ENCODE peak calls at places on chromosome 1, in four cellular contexts. B is mesenchymal stem cell, K is hepatocyte, N is K562. U is an unnamed sample.

GRCh38 chr1:200294241-200294640 is 115.6 kb downstream of the ZNF281 start:
- DNase-seq in N (no peak), K (no peak), B (no peak), U (no peak)

GRCh38 chr1:36023098-36023769 is 60.7 kb upstream of the TEKT2 start:
- DNase-seq in K (no peak), B (no peak), N (no peak), U (no peak)

GRCh38 chr1:77347646-77348045 is 65.8 kb downstream of the AK5 start:
- DNase-seq in B (peak), K (peak), N (peak), U (peak)

GRCh38 chr1:41578712-41579335 is 94.3 kb upstream of the EDN2 start:
- DNase-seq in K (peak), N (peak), B (peak), U (peak)

GRCh38 chr1:222010306-222010705 is 268.4 kb upstream of the DUSP10 start:
- DNase-seq in N (no peak), B (no peak), K (no peak), U (no peak)

GRCh38 chr1:110746644-110747259 is 72.0 kb upstream of the KCNA3 start:
- DNase-seq in K (peak), B (peak), N (peak), U (peak)

GRCh38 chr1:45043094-45043493 is 31.0 kb downstream of the UROD start:
- DNase-seq in K (no peak), B (no peak), N (no peak), U (no peak)

GRCh38 chr1:180908084-180908765 is 4.5 kb upstream of the KIAA1614 start:
- DNase-seq in K (no peak), N (no peak), B (no peak), U (no peak)

GRCh38 chr1:80101159-80101558 is 1094.6 kb upstream of the ADGRL4 start:
- DNase-seq in B (no peak), K (no peak), N (no peak), U (no peak)

GRCh38 chr1:65896721-65897120 is 104.0 kb downstream of the PDE4B start:
- DNase-seq in B (no peak), N (no peak), K (no peak), U (no peak)

GRCh38 chr1:179077396-179077795 is 4.5 kb upstream of the TOR3A start:
- DNase-seq in K (no peak), N (no peak), B (no peak), U (no peak)

GRCh38 chr1:201772178-201772577 is 56.8 kb upstream of the IPO9 start:
- DNase-seq in N (no peak), B (no peak), K (no peak), U (no peak)

GRCh38 chr1:36372617-36373016 is 13.1 kb downstream of the STK40 start:
- DNase-seq in B (no peak), K (no peak), N (peak), U (no peak)

GRCh38 chr1:194705123-194705522 is 1518.7 kb upstream of the B3GALT2 start:
- DNase-seq in B (no peak), N (no peak), K (peak), U (no peak)

GRCh38 chr1:221268295-221268694 is 389.1 kb downstream of the HLX start:
- DNase-seq in B (peak), N (no peak), K (no peak), U (no peak)

GRCh38 chr1:8059161-8059622 is 33.1 kb upstream of the ERRFI1 start:
- DNase-seq in K (no peak), N (no peak), B (peak), U (no peak)

GRCh38 chr1:204441558-204441957 is 29.9 kb upstream of the PPP1R15B start:
- DNase-seq in N (no peak), B (no peak), K (no peak), U (peak)

GRCh38 chr1:246213947-246214346 is 293.1 kb downstream of the SMYD3 start:
- DNase-seq in N (no peak), K (no peak), B (peak), U (no peak)

GRCh38 chr1:157137051-157137772 is 983 bp downstream of the ETV3 start:
- DNase-seq in N (peak), B (peak), K (peak), U (peak)

GRCh38 chr1:2783435-2784397 is 17.8 kb downstream of the TTC34 start:
- DNase-seq in N (no peak), B (no peak), K (no peak), U (no peak)

GRCh38 chr1:8194481-8195227 is 123.3 kb upstream of the SLC45A1 start:
- DNase-seq in K (no peak), N (no peak), B (no peak), U (peak)

GRCh38 chr1:147612366-147612765 is 58.0 kb downstream of the ACP6 start:
- DNase-seq in K (peak), B (peak), N (no peak), U (no peak)

GRCh38 chr1:30746212-30747027 is 11.2 kb downstream of the LAPTM5 start:
- DNase-seq in K (peak), B (no peak), N (no peak), U (no peak)

GRCh38 chr1:200336901-200337391 is 72.9 kb downstream of the ZNF281 start:
- DNase-seq in K (no peak), N (no peak), B (peak), U (peak)

GRCh38 chr1:154607084-154607747 is 770 bp downstream of the ADAR start:
- DNase-seq in N (peak), K (peak), B (peak), U (peak)

GRCh38 chr1:240663160-240663879 is 51.4 kb upstream of the GREM2 start:
- DNase-seq in N (no peak), B (no peak), K (no peak), U (no peak)

GRCh38 chr1:25137106-25137505 is 95.2 kb downstream of the SYF2 start:
- DNase-seq in B (no peak), K (no peak), N (no peak), U (no peak)

GRCh38 chr1:89667691-89668090 is 34.8 kb downstream of the LRRC8C start:
- DNase-seq in B (no peak), K (no peak), N (no peak), U (peak)

GRCh38 chr1:64215576-64215975 is 12.2 kb downstream of the UBE2U start:
- DNase-seq in K (no peak), B (no peak), N (no peak), U (no peak)

GRCh38 chr1:233368106-233368783 is 40.7 kb downstream of the MAP3K21 start:
- DNase-seq in K (no peak), N (no peak), B (peak), U (no peak)

GRCh38 chr1:153991151-153991472 is 550 bp downstream of the RPS27 start:
- DNase-seq in B (no peak), K (no peak), N (no peak), U (peak)

DNA sequence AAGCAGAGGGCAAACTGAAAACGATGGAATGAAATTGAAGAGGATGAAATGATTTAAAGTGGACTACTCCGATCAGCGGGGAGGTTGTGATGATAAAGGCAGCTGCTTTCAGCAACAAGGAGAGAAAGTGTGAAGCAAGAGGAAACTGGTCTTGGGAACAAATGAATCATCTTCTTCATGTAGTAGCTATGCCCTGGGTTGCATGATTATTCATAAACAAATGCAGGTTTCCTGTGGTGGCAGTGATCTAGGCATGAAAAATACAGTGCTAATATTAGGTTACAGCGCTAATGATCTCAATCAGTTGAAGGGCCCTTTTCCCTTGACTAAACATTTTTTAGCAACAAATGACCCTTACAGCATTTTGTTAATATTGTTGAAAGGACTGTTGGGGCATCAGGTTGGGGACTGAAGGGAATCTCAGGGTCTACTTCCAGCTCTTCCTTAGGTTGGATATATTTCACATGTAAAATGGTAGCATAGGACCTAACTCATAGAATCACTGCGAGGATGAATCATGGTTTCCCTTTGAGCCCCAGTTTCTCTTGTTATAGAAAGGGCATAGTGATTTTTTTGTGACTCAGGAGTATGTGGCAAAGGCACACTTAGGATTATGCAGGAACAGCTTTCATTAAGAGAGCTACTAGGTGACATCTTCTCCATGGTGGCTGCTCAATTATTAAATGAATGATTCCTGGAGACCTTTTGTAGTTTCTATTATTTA is 1.9 kb upstream of the ZFYVE9 start:
- DNase-seq in B (peak), K (peak), N (no peak), U (peak)
- H3K4me2 ChIP-seq in B (no peak), K (no peak), N (no peak), U (peak)

DNA sequence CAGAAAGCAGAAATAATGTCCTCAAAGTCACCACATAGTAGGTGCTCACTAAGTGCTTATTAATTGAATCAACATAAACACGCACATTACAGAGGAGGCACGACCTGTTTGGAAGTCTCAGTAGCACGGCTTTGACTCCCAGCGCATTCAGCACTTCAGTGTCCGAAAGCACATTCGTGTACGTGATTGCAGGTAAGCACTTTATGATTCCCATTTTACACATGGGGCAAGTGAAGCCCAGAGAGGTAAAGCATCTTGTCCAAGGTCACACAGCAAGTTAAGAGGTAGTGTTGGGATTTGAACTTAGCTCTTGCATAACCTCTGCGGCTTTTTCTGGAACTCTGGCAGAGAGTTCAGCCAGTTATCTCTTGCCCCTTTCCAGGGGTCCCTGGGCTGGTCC is 85.2 kb upstream of the WNT4 start:
- DNase-seq in N (no peak), B (no peak), K (no peak), U (no peak)
- H3K4me2 ChIP-seq in N (no peak), B (no peak), K (no peak), U (no peak)

DNA sequence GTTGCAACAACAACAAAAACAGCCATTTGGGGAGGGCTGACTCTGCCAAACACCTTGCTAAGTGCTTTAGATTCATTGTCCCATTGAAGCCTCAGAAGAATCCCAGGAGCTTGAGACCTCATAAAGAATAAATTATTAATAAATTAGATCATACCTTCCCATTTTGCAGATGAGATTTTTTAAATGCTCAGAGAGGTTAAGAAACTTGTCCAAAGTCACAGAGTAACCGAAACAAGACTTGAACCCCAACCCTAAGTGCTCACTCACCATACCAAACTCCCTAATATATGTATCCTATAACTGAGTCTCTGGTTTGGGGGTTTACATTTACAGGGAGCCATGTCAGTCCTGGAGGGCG is 3.6 kb downstream of the CRYBG2 start:
- DNase-seq in B (no peak), N (no peak), K (no peak), U (no peak)
- H3K4me2 ChIP-seq in B (no peak), N (no peak), K (peak), U (peak)

GRCh38 chr1:230109066-230109465 is 42.0 kb downstream of the GALNT2 start:
- DNase-seq in K (no peak), N (no peak), B (no peak), U (no peak)
- H3K4me2 ChIP-seq in K (no peak), N (no peak), B (no peak), U (no peak)

GRCh38 chr1:40058453-40059291 is 18.1 kb downstream of the CAP1 start:
- DNase-seq in B (peak), N (peak), K (peak), U (peak)
- H3K4me2 ChIP-seq in B (no peak), N (peak), K (peak), U (peak)